ENCODE peak calls at places on chromosomes 5 and 9, in eight cellular contexts. M, H, C, A, P, U, S and G are unnamed samples.
A peak's percentile ranks its signal among the peaks of the same experiment; 100 is the strongest.

GRCh38 chr5:80466669-80467485 is 21.0 kb upstream of the FAM151B start:
- DNase-seq in M (no peak), H (peak; percentile 64), C (peak; percentile 65), A (peak; percentile 67), P (peak; percentile 41), U (no peak), S (no peak), G (no peak)

GRCh38 chr9:114697951-114698351 is 16.0 kb upstream of the TEX48 start:
- DNase-seq in M (no peak), H (no peak), C (no peak), A (no peak), P (no peak), U (no peak), S (no peak), G (no peak)

GRCh38 chr9:80720579-80720978 is 968.8 kb downstream of the TLE1 start:
- DNase-seq in M (no peak), H (peak; percentile 30), C (no peak), A (no peak), P (no peak), U (peak; percentile 50), S (no peak), G (no peak)

GRCh38 chr5:148343049-148343413 is 7.7 kb downstream of the SPINK9 start:
- DNase-seq in M (peak; percentile 8), H (peak; percentile 94), C (no peak), A (no peak), P (no peak), U (peak; percentile 97), S (peak; percentile 67), G (no peak)

GRCh38 chr5:176744584-176744965 is 65.8 kb upstream of the UNC5A start:
- DNase-seq in M (no peak), H (no peak), C (no peak), A (no peak), P (no peak), U (peak; percentile 20), S (no peak), G (peak; percentile 53)

GRCh38 chr5:78805-79149 is 13.2 kb upstream of the PLEKHG4B start:
- DNase-seq in M (no peak), H (no peak), C (no peak), A (no peak), P (no peak), U (no peak), S (no peak), G (no peak)

GRCh38 chr9:105887679-105888078 is 193.3 kb downstream of the TMEM38B start:
- DNase-seq in M (no peak), H (no peak), C (no peak), A (no peak), P (no peak), U (no peak), S (no peak), G (no peak)

GRCh38 chr5:132389051-132389331 is 19.5 kb downstream of the SLC22A5 start:
- DNase-seq in M (no peak), H (no peak), C (peak; percentile 46), A (no peak), P (no peak), U (no peak), S (no peak), G (no peak)

GRCh38 chr5:176820937-176821336 is 10.6 kb downstream of the UNC5A start:
- DNase-seq in M (no peak), H (peak; percentile 36), C (no peak), A (no peak), P (no peak), U (no peak), S (peak; percentile 42), G (no peak)

GRCh38 chr5:142769793-142770649 is at the start of gene ARHGAP26:
- DNase-seq in M (peak; percentile 98), H (peak; percentile 97), C (peak; percentile 99), A (peak; percentile 93), P (peak; percentile 89), U (peak; percentile 92), S (peak; percentile 96), G (peak; percentile 99)

GRCh38 chr9:133386338-133386737 is 10.2 kb downstream of the STKLD1 start:
- DNase-seq in M (no peak), H (no peak), C (no peak), A (peak; percentile 43), P (no peak), U (no peak), S (no peak), G (no peak)

GRCh38 chr9:133389562-133389961 is 13.4 kb downstream of the STKLD1 start:
- DNase-seq in M (no peak), H (no peak), C (no peak), A (no peak), P (no peak), U (no peak), S (no peak), G (no peak)

GRCh38 chr9:133389025-133389557 is 12.9 kb downstream of the STKLD1 start:
- DNase-seq in M (no peak), H (no peak), C (no peak), A (no peak), P (no peak), U (no peak), S (no peak), G (no peak)

GRCh38 chr9:133385452-133385851 is 9.3 kb downstream of the STKLD1 start:
- DNase-seq in M (no peak), H (no peak), C (no peak), A (no peak), P (no peak), U (no peak), S (no peak), G (no peak)

DNA sequence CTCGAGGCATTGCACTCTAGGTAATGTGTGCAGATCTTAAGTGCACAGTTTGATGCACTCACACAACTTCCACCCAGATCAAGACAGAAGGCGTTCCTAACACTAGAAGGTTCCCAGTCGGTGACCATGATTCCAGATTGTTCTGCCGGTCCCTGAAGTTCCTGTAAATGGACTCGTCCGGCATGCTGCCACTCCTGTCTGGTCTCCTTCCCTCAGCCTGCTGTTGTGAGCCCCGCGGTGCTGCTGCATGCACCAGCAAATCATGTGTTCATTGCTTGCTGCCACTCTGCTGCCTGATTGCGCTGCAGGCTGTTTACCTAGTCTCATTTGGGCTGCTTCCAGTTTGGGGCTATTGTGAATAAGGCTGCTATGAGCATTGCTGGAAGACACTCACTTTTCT is 11.5 kb downstream of the STKLD1 start:
- DNase-seq in M (no peak), H (peak; percentile 16), C (no peak), A (peak; percentile 17), P (no peak), U (no peak), S (peak; percentile 42), G (no peak)
- H2AFZ ChIP-seq in M (no peak overlapping the region), H (no peak overlapping the region), C (no peak overlapping the region), A (no peak overlapping the region), P (no peak overlapping the region), U (no peak overlapping the region), S (no peak overlapping the region), G (no peak overlapping the region)

GRCh38 chr9:89698606-89699005 is 93.8 kb downstream of the GADD45G start:
- DNase-seq in M (no peak), H (no peak), C (no peak), A (no peak), P (no peak), U (no peak), S (no peak), G (no peak)

GRCh38 chr9:89699646-89700045 is 94.8 kb downstream of the GADD45G start:
- DNase-seq in M (no peak), H (no peak), C (no peak), A (peak; percentile 3), P (no peak), U (no peak), S (no peak), G (no peak)

GRCh38 chr9:89705651-89706050 is 100.8 kb downstream of the GADD45G start:
- DNase-seq in M (no peak), H (no peak), C (no peak), A (no peak), P (no peak), U (no peak), S (no peak), G (no peak)

GRCh38 chr9:89702401-89702800 is 97.6 kb downstream of the GADD45G start:
- DNase-seq in M (no peak), H (no peak), C (no peak), A (no peak), P (no peak), U (no peak), S (no peak), G (no peak)

DNA sequence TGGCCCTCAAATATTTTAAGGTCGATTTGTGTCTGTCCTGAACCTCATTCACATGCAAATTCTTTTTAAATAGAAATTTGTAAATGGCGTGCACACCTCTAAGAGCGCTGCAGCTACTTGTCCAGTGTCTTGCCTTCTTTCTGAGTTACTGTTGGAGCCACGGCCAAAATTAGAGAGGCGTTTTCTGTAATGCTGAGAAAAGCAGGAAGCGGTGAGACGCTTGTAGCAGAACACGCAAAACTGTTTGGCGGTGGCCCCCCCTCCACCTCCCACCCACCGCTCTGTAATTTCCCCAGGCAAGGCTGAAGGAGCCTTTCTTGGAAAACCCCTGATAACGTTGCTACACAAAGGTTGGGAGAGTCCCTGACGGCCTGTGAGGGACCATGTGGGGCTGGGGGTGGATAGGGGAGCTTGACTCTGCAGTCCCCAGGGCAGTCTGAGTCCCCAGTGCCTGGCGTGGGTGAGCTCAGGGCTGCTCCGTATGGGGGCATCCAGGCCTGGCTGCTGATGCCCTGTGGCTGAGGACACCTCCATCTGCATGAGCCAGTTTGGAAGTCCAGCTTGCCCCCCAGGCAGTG is 96.5 kb downstream of the GADD45G start:
- DNase-seq in M (no peak), H (no peak), C (no peak), A (no peak), P (no peak), U (no peak), S (no peak), G (no peak)
- H3K4me3 ChIP-seq in M (no peak overlapping the region), H (no peak overlapping the region), C (no peak overlapping the region), A (no peak overlapping the region), P (no peak overlapping the region), U (no peak overlapping the region), S (no peak overlapping the region), G (no peak overlapping the region)

DNA sequence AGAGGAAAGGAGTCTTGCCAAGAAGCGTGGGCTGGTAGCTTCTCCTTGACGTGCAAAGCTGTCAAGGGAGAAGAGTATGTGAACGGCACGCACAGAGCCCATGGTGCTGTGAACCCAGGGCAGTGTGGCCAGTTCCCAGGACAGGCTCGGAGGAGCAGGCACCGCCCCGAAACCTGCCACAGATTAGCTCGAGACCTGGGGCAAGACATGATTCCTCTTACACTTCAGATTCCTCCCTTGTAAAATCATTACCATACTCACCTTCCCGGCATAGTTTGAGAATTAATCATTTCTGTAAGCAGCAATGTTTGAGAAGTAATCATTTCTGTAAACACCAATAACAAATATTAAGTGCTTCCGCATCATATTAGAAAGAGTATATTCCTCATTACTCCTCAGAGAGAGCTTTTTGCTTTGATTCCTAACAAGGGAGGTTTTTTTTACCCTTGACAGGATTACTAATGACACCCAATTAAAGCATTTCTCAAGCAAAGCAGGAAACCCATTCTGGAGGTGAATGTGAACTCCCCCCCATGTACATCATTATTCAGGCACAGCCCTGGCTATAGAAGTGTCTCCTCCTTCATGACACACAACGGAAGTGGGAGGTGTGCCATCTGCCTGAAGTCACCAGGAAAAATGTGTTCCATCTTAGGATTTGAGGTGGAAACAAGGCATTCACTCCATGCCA is 19.8 kb downstream of the GOLM1 start:
- DNase-seq in M (no peak), H (no peak), C (peak; percentile 50), A (no peak), P (peak; percentile 86), U (peak; percentile 56), S (peak; percentile 84), G (no peak)
- H2AFZ ChIP-seq in M (no peak overlapping the region), H (no peak overlapping the region), C (no peak overlapping the region), A (no peak overlapping the region), P (peak overlapping the region; percentile 32), U (peak overlapping the region; percentile 21), S (no peak overlapping the region), G (no peak overlapping the region)

DNA sequence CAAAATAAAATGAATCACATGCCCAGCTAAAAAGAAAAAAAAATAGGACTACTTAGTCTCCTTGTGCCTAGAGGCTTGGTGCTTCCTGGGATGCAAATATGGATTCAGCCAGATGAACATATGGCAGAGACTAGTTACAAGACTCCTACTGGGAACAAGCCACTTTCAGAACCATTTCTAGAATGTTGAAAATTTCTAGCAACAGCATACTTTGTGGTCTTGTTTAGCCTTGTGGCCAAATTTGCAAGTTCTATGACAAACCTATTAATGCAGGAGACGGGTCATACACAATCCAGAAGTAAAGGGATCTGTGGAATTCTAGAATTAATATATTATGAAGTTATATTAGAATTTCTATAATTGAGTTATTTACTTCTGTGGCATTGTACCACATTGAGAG is 198.7 kb downstream of the CHSY3 start:
- DNase-seq in M (no peak), H (no peak), C (no peak), A (no peak), P (peak; percentile 23), U (no peak), S (no peak), G (no peak)
- H3K4me3 ChIP-seq in M (no peak overlapping the region), H (no peak overlapping the region), C (no peak overlapping the region), A (no peak overlapping the region), P (no peak overlapping the region), U (no peak overlapping the region), S (no peak overlapping the region), G (no peak overlapping the region)